ENCODE peak calls at places on chromosomes 1 and 21, in nine cellular contexts. Q, J, T, D, H, Y, I, P and O are unnamed samples.

GRCh38 chr1:201310986-201311355 is 27.7 kb downstream of the PKP1 start:
- DNase-seq in Y (no peak), I (peak), H (no peak), D (no peak), Q (no peak), T (no peak), P (no peak), J (no peak), O (no peak)

GRCh38 chr21:45208627-45208951 is 79.1 kb downstream of the POFUT2 start:
- DNase-seq in T (no peak), I (peak), D (no peak), P (no peak), J (no peak), H (no peak), Y (no peak), Q (no peak), O (no peak)

GRCh38 chr1:151352001-151352718 is 5.1 kb upstream of the RFX5 start:
- DNase-seq in Y (no peak), P (no peak), I (no peak), Q (no peak), D (no peak), T (no peak), J (no peak), H (no peak), O (no peak)

GRCh38 chr1:247212012-247212411 is 40.2 kb upstream of the ZNF124 start:
- DNase-seq in D (no peak), T (no peak), P (no peak), Q (no peak), H (no peak), I (no peak), Y (no peak), J (no peak), O (no peak)

GRCh38 chr1:63698001-63698838 is 75.6 kb upstream of the ROR1 start:
- DNase-seq in Q (no peak), H (no peak), Y (peak), J (no peak), I (peak), T (peak), P (no peak), D (no peak), O (no peak)

GRCh38 chr1:159938221-159938852 is 7.1 kb downstream of the IGSF9 start:
- DNase-seq in T (no peak), H (no peak), Y (no peak), P (no peak), Q (no peak), I (no peak), J (no peak), D (no peak), O (no peak)

GRCh38 chr1:44300882-44301281 is 54.2 kb downstream of the ERI3 start:
- DNase-seq in H (no peak), Y (no peak), P (no peak), T (no peak), D (no peak), J (no peak), I (no peak), Q (no peak), O (no peak)

GRCh38 chr1:218983848-218984247 is 189.8 kb upstream of the LYPLAL1 start:
- DNase-seq in P (no peak), T (no peak), H (no peak), Y (no peak), I (no peak), D (no peak), J (no peak), Q (no peak), O (no peak)

GRCh38 chr1:181802466-181802865 is 259.0 kb downstream of the ZNF648 start:
- DNase-seq in P (no peak), H (no peak), T (no peak), Y (no peak), D (no peak), Q (no peak), J (no peak), I (no peak), O (no peak)

GRCh38 chr1:26861889-26862371 is 1.0 kb upstream of the SFN start:
- DNase-seq in I (no peak), D (no peak), P (no peak), H (no peak), T (no peak), Q (no peak), Y (no peak), J (no peak), O (no peak)

GRCh38 chr1:245378352-245379144 is 223.8 kb downstream of the KIF26B start:
- DNase-seq in J (no peak), Q (no peak), H (no peak), D (no peak), P (no peak), I (no peak), Y (no peak), T (no peak), O (no peak)

GRCh38 chr1:156366832-156367231 is 2.2 kb upstream of the RHBG start:
- DNase-seq in P (no peak), H (no peak), T (no peak), I (no peak), D (no peak), J (no peak), Y (no peak), Q (no peak), O (no peak)